ENCODE peak calls at places on chromosomes 4 and X, in eight cellular contexts. J is activated naive CD4-positive, alpha-beta T cell treated with anti-CD3 and anti-CD28 coated beads, Interleukin-2, amount 50 U/mL, for 72 hours; A is G401; O is endothelial cell; F is central memory CD4-positive, alpha-beta T cell; M is activated T-cell treated with anti-CD3 and anti-CD28 coated beads, Interleukin-2, amount 50 U/mL, for 72 hours; B is NCI-H69; D is GM12891. N is an unnamed sample.

GRCh38 chrX:53729756-53730155 is 43.2 kb upstream of the HUWE1 start:
- DNase-seq in J (no peak), A (no peak), O (no peak), F (no peak), M (no peak), B (no peak), D (no peak), N (no peak)

GRCh38 chrX:50403903-50404302 is 66.7 kb downstream of the DGKK start:
- DNase-seq in J (no peak), A (no peak), O (no peak), F (no peak), M (no peak), B (no peak), D (no peak), N (no peak)

GRCh38 chr4:186069734-186070133 is 778 bp downstream of the TLR3 start:
- DNase-seq in J (no peak), A (no peak), O (no peak), F (no peak), M (no peak), B (no peak), D (no peak), N (no peak)

GRCh38 chr4:150828159-150828558 is 186.9 kb downstream of the LRBA start:
- DNase-seq in J (no peak), A (no peak), O (no peak), F (peak), M (peak), B (no peak), D (no peak), N (peak)

GRCh38 chr4:37555324-37555723 is 130.9 kb downstream of the RELL1 start:
- DNase-seq in J (no peak), A (no peak), O (no peak), F (no peak), M (no peak), B (no peak), D (no peak), N (no peak)

GRCh38 chrX:136146614-136147319 is 566 bp upstream of the FHL1 start:
- DNase-seq in J (peak), A (peak), O (no peak), F (peak), M (peak), B (peak), D (no peak), N (no peak)

GRCh38 chr4:113878718-113879117 is 100.7 kb downstream of the ARSJ start:
- DNase-seq in J (no peak), A (no peak), O (peak), F (no peak), M (no peak), B (peak), D (no peak), N (no peak)

GRCh38 chr4:532588-533317 is 33.7 kb downstream of the PIGG start:
- DNase-seq in J (no peak), A (no peak), O (no peak), F (no peak), M (no peak), B (no peak), D (no peak), N (no peak)

GRCh38 chrX:7216981-7217587 is 69.1 kb upstream of the PUDP start:
- DNase-seq in J (no peak), A (no peak), O (no peak), F (no peak), M (no peak), B (no peak), D (no peak), N (no peak)

GRCh38 chr4:113575391-113575790 is 186.1 kb downstream of the CAMK2D start:
- DNase-seq in J (no peak), A (peak), O (no peak), F (no peak), M (no peak), B (peak), D (no peak), N (no peak)

GRCh38 chrX:97238632-97239031 is 354.9 kb downstream of the RPA4 start:
- DNase-seq in J (no peak), A (no peak), O (no peak), F (no peak), M (no peak), B (no peak), D (no peak), N (no peak)

GRCh38 chr4:128558896-128559669 is 250.4 kb upstream of the JADE1 start:
- DNase-seq in J (no peak), A (no peak), O (no peak), F (no peak), M (no peak), B (no peak), D (no peak), N (no peak)

GRCh38 chrX:44344687-44345086 is 1.2 kb upstream of the EFHC2 start:
- DNase-seq in J (no peak), A (no peak), O (no peak), F (peak), M (peak), B (no peak), D (no peak), N (no peak)

GRCh38 chr4:54840992-54841768 is 183.4 kb downstream of the KIT start:
- DNase-seq in J (no peak), A (no peak), O (no peak), F (no peak), M (no peak), B (peak), D (no peak), N (no peak)

GRCh38 chr4:86977621-86978184 is 42.9 kb downstream of the AFF1 start:
- DNase-seq in J (no peak), A (no peak), O (no peak), F (no peak), M (peak), B (peak), D (no peak), N (no peak)

GRCh38 chrX:331145-331771 is 12.7 kb upstream of the GTPBP6 start:
- DNase-seq in J (no peak), A (no peak), O (no peak), F (no peak), M (peak), B (peak), D (no peak), N (no peak)

GRCh38 chrX:48854898-48855297 is 19.5 kb upstream of the PCSK1N start:
- DNase-seq in J (no peak), A (no peak), O (no peak), F (no peak), M (no peak), B (peak), D (no peak), N (no peak)

GRCh38 chrX:136778020-136778419 is 2.7 kb downstream of the ARHGEF6 start:
- DNase-seq in J (no peak), A (no peak), O (no peak), F (no peak), M (no peak), B (no peak), D (no peak), N (no peak)

GRCh38 chr4:129403848-129404247 is 307.9 kb downstream of the C4orf33 start:
- DNase-seq in J (no peak), A (no peak), O (no peak), F (no peak), M (no peak), B (no peak), D (no peak), N (no peak)

GRCh38 chr4:169540774-169541173 is 71.6 kb downstream of the NEK1 start:
- DNase-seq in J (no peak), A (no peak), O (no peak), F (no peak), M (no peak), B (no peak), D (no peak), N (no peak)

GRCh38 chr4:3062466-3062865 is 11.9 kb downstream of the HTT-AS start:
- DNase-seq in J (no peak), A (no peak), O (no peak), F (no peak), M (no peak), B (no peak), D (no peak), N (no peak)

GRCh38 chrX:10110984-10111363 is 45.8 kb upstream of the CLCN4 start:
- DNase-seq in J (peak), A (no peak), O (no peak), F (peak), M (peak), B (no peak), D (no peak), N (no peak)